ENCODE peak calls at places on chromosomes 16 and 17, in seven cellular contexts. Z is CD4-positive, alpha-beta T cell; S is HepG2; H is effector memory CD4-positive, alpha-beta T cell; R is endothelial cell of umbilical vein; C is naive thymus-derived CD4-positive, alpha-beta T cell; T is astrocyte. D is an unnamed sample.

GRCh38 chr16:20074089-20074956 is 633 bp upstream of the GPR139 start:
- DNase-seq in Z (no peak), S (no peak), H (no peak), R (no peak), C (no peak), T (no peak), D (no peak)

GRCh38 chr16:89410794-89411309 is 79.5 kb downstream of the ANKRD11 start:
- DNase-seq in Z (no peak), S (peak; percentile 34), H (no peak), R (peak; percentile 97), C (no peak), T (peak; percentile 83), D (no peak)

GRCh38 chr16:15440852-15441251 is 6.5 kb downstream of the BMERB1 start:
- DNase-seq in Z (no peak), S (no peak), H (no peak), R (peak; percentile 26), C (no peak), T (peak; percentile 82), D (no peak)

GRCh38 chr17:67842648-67843047 is 17.3 kb downstream of the BPTF start:
- DNase-seq in Z (no peak), S (no peak), H (no peak), R (no peak), C (no peak), T (no peak), D (no peak)

GRCh38 chr16:15996432-15997109 is 47.2 kb downstream of the ABCC1 start:
- DNase-seq in Z (no peak), S (peak; percentile 99), H (no peak), R (peak; percentile 89), C (no peak), T (peak; percentile 88), D (no peak)

GRCh38 chr16:84656557-84657130 is 8.3 kb downstream of the KLHL36 start:
- DNase-seq in Z (no peak), S (no peak), H (no peak), R (no peak), C (no peak), T (no peak), D (no peak)

GRCh38 chr17:28643979-28644781 is 778 bp downstream of the BLTP2 start:
- DNase-seq in Z (no peak), S (peak; percentile 51), H (peak; percentile 7), R (peak; percentile 31), C (no peak), T (peak; percentile 41), D (no peak)

GRCh38 chr16:68605746-68606145 is 39.4 kb upstream of the CDH3 start:
- DNase-seq in Z (no peak), S (no peak), H (no peak), R (no peak), C (no peak), T (peak; percentile 49), D (peak; percentile 93)

GRCh38 chr17:2396568-2397246 is 4.2 kb downstream of the MNT start:
- DNase-seq in Z (peak; percentile 13), S (peak; percentile 95), H (peak; percentile 40), R (peak; percentile 97), C (peak; percentile 33), T (peak; percentile 96), D (peak; percentile 79)

GRCh38 chr16:84284168-84284722 is 10.4 kb upstream of the WFDC1 start:
- DNase-seq in Z (no peak), S (peak; percentile 48), H (no peak), R (no peak), C (no peak), T (no peak), D (no peak)

GRCh38 chr16:3049921-3050481 is 3.6 kb downstream of the MMP25 start:
- DNase-seq in Z (no peak), S (no peak), H (no peak), R (no peak), C (no peak), T (no peak), D (no peak)

GRCh38 chr16:3044708-3045107 is 1.7 kb upstream of the MMP25 start:
- DNase-seq in Z (no peak), S (no peak), H (no peak), R (no peak), C (no peak), T (no peak), D (no peak)

GRCh38 chr16:3045758-3046505 is 429 bp upstream of the MMP25 start:
- DNase-seq in Z (no peak), S (no peak), H (no peak), R (no peak), C (no peak), T (no peak), D (no peak)

GRCh38 chr16:3047387-3047720 is 993 bp downstream of the MMP25 start:
- DNase-seq in Z (no peak), S (no peak), H (no peak), R (no peak), C (no peak), T (no peak), D (no peak)

DNA sequence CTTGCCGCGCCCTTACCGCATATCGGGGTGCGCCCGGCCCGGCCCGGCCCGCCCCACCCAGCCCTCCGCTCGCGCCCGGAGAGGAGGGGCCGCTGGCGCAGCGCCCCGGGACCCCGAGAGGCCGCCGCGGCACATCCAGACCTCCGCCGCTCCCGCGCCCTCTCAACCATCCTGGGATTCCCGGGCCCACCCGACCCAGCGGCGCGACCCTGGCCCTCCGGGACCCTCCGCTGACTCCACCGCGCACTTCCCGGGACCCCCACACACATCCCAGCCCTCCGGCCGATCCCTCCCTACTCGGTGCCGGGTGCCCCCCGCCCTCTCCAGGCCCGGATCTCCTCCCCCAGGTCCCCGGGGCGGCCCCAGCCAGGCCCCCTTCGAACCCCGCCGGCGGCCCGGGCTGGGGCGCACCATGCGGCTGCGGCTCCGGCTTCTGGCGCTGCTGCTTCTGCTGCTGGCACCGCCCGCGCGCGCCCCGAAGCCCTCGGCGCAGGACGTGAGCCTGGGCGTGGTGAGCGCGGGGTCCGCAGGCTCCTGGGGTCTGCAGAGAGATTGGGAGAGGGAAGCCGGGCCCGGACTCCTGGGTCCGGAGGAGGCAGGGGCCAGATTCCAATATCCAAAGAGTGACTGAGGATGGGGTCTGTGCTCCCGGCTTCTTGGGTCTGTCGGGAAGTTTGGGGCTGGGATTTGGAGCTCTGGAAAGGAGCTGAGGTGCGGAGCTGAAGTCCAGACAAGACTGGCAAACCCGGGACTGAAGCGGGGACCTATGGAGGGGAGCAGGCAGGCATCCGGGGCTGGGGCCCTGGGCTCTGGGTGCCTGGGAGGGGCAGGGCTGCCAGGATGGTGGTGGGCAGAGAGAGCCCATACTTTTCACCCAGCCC is at the start of gene MMP25:
- DNase-seq in Z (no peak), S (no peak), H (no peak), R (no peak), C (no peak), T (no peak), D (no peak)
- H3K27me3 ChIP-seq in Z (peaks cover 45% of the 10 kb centered on the region), S (peaks cover 79% of the 10 kb centered on the region), H (peaks cover 27% of the 10 kb centered on the region), R (peaks cover 27% of the 10 kb centered on the region), C (peaks cover 30% of the 10 kb centered on the region), T (peaks cover 20% of the 10 kb centered on the region), D (peaks cover 59% of the 10 kb centered on the region)

DNA sequence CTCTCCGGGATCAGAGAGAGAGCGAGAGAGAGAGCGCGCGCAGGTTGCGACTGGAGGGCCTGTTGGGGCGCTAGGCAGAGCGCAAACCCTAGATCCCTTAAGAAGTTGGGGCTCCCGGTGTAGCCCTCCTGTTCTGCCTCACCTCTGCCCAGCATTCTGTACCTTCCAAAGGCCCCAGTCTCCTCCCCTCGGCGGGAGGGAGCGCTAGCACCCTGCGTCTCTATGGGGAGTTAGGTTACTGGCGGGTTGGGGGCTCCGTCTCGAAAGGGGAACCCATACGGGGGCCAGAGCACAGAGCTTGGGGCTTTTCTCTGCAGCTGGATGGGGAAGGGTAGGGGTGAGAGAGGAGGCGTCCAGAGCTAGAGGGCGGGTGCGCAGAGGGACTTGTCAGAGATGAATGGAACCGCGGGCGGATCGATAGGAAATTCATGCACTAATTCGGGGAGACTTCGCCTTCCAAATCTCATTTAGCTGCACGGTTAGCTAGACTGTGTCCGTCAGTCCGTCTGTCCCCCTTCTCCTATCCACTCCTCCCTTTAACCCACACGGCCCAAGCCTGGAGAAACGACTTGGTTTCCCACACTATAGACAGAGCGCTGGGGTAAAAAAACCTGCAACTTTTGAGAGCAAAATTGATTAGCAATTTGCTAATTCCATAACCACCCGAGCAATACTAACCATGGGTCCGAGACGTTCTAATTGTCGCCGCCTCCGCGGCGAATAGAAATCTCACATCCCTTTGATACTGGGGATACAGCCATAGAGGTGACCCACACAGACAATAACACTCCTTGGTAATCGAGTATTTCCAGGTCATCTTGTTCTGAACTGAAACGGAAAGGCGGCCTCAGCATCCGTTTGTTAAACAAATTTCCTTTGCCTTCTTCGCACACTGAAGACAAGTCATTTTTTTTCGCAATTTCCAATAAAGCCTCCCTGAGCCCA is 738 bp upstream of the HOXB4 start:
- DNase-seq in Z (no peak), S (no peak), H (no peak), R (peak; percentile 77), C (no peak), T (peak; percentile 32), D (no peak)
- H3K27me3 ChIP-seq in Z (peaks cover 51% of the 10 kb centered on the region), S (peaks cover 89% of the 10 kb centered on the region), H (peaks cover 24% of the 10 kb centered on the region), R (no peaks in the 10 kb centered on the region), C (peaks cover 40% of the 10 kb centered on the region), T (peaks cover 85% of the 10 kb centered on the region), D (peaks cover 99% of the 10 kb centered on the region)

GRCh38 chr16:86653289-86654006 is 75.1 kb downstream of the FOXL1 start:
- DNase-seq in Z (no peak), S (no peak), H (no peak), R (no peak), C (no peak), T (peak; percentile 70), D (no peak)

GRCh38 chr16:86651823-86652222 is 73.5 kb downstream of the FOXL1 start:
- DNase-seq in Z (no peak), S (no peak), H (no peak), R (no peak), C (no peak), T (no peak), D (no peak)

GRCh38 chr16:86647561-86647960 is 69.2 kb downstream of the FOXL1 start:
- DNase-seq in Z (no peak), S (no peak), H (no peak), R (no peak), C (no peak), T (no peak), D (no peak)

GRCh38 chr16:86651013-86651627 is 72.8 kb downstream of the FOXL1 start:
- DNase-seq in Z (no peak), S (no peak), H (no peak), R (no peak), C (no peak), T (no peak), D (no peak)

GRCh38 chr16:86649875-86650274 is 71.5 kb downstream of the FOXL1 start:
- DNase-seq in Z (no peak), S (no peak), H (no peak), R (no peak), C (no peak), T (no peak), D (no peak)
- H3K27me3 ChIP-seq in Z (no peaks in the 10 kb centered on the region), S (peaks cover 37% of the 10 kb centered on the region), H (no peaks in the 10 kb centered on the region), R (no peaks in the 10 kb centered on the region), C (no peaks in the 10 kb centered on the region), T (no peaks in the 10 kb centered on the region), D (peaks cover 4% of the 10 kb centered on the region)

GRCh38 chr17:82384051-82384729 is 12.6 kb downstream of the UTS2R start:
- DNase-seq in Z (no peak), S (peak; percentile 29), H (no peak), R (no peak), C (no peak), T (no peak), D (no peak)

GRCh38 chr17:82382933-82383255 is 11.3 kb downstream of the UTS2R start:
- DNase-seq in Z (no peak), S (no peak), H (no peak), R (no peak), C (no peak), T (no peak), D (no peak)

GRCh38 chr17:82385559-82386255 is 14.1 kb downstream of the UTS2R start:
- DNase-seq in Z (no peak), S (no peak), H (no peak), R (no peak), C (no peak), T (no peak), D (no peak)

GRCh38 chr17:82384730-82385429 is 13.3 kb downstream of the UTS2R start:
- DNase-seq in Z (no peak), S (peak; percentile 74), H (no peak), R (no peak), C (no peak), T (peak; percentile 10), D (peak; percentile 69)

GRCh38 chr17:82383411-82383810 is 11.8 kb downstream of the UTS2R start:
- DNase-seq in Z (no peak), S (no peak), H (no peak), R (no peak), C (no peak), T (no peak), D (no peak)
- H3K27me3 ChIP-seq in Z (peaks cover 26% of the 10 kb centered on the region), S (peaks cover 51% of the 10 kb centered on the region), H (peaks cover 6% of the 10 kb centered on the region), R (no peaks in the 10 kb centered on the region), C (no peaks in the 10 kb centered on the region), T (peaks cover 19% of the 10 kb centered on the region), D (peaks cover 66% of the 10 kb centered on the region)